ENCODE peak calls at places on chromosomes 12 and 14, in nine cellular contexts. T is posterior cingulate gyrus, G is Daoy, X is ACHN, D is tibial artery, N is MCF 10A, B is IMR-90, A is T1000, Z is NCI-H748 treated with DMSO at 0.1 percent for 48 hours. R is an unnamed sample.

GRCh38 chr14:36271939-36272907 is 48.2 kb downstream of the MBIP start:
- DNase-seq in T (peak), G (peak), X (peak), D (no peak), N (no peak), B (peak), A (no peak), Z (no peak), R (no peak)

GRCh38 chr12:103877934-103878510 is 37.0 kb upstream of the NT5DC3 start:
- DNase-seq in T (peak), G (peak), X (peak), D (no peak), N (peak), B (peak), A (peak), Z (peak), R (peak)

GRCh38 chr14:31960039-31960438 is 117.1 kb upstream of the ARHGAP5 start:
- DNase-seq in T (no peak), G (no peak), X (no peak), D (no peak), N (no peak), B (no peak), A (no peak), Z (no peak), R (no peak)

GRCh38 chr12:5776091-5776490 is 169.0 kb downstream of the ANO2 start:
- DNase-seq in T (no peak), G (no peak), X (no peak), D (no peak), N (no peak), B (no peak), A (no peak), Z (no peak), R (no peak)

GRCh38 chr12:46153267-46153872 is 115.5 kb downstream of the SLC38A1 start:
- DNase-seq in T (no peak), G (no peak), X (peak), D (no peak), N (peak), B (peak), A (no peak), Z (no peak), R (no peak)

GRCh38 chr14:49550284-49551184 is 35.6 kb downstream of the RPS29 start:
- DNase-seq in T (no peak), G (no peak), X (peak), D (no peak), N (no peak), B (peak), A (no peak), Z (peak), R (no peak)

GRCh38 chr14:64755661-64756265 is 51.5 kb downstream of the PLEKHG3 start:
- DNase-seq in T (no peak), G (peak), X (no peak), D (no peak), N (peak), B (peak), A (no peak), Z (no peak), R (peak)

GRCh38 chr14:69170848-69171247 is 17.9 kb upstream of the DCAF5 start:
- DNase-seq in T (no peak), G (no peak), X (no peak), D (no peak), N (peak), B (peak), A (no peak), Z (no peak), R (no peak)

GRCh38 chr12:60947533-60947932 is 1312.7 kb upstream of the USP15 start:
- DNase-seq in T (no peak), G (no peak), X (no peak), D (no peak), N (peak), B (no peak), A (no peak), Z (no peak), R (no peak)

GRCh38 chr14:92564361-92565039 is 50.9 kb downstream of the RIN3 start:
- DNase-seq in T (no peak), G (no peak), X (no peak), D (no peak), N (no peak), B (no peak), A (no peak), Z (no peak), R (no peak)

GRCh38 chr12:115752913-115753726 is 524.4 kb downstream of the MED13L start:
- DNase-seq in T (peak), G (peak), X (peak), D (no peak), N (peak), B (peak), A (no peak), Z (peak), R (peak)

GRCh38 chr14:60002819-60003492 is 83.0 kb downstream of the LRRC9 start:
- DNase-seq in T (no peak), G (no peak), X (no peak), D (no peak), N (no peak), B (no peak), A (no peak), Z (no peak), R (no peak)

GRCh38 chr12:54463034-54463433 is 10.4 kb downstream of the GTSF1 start:
- DNase-seq in T (no peak), G (no peak), X (no peak), D (peak), N (peak), B (peak), A (no peak), Z (no peak), R (no peak)

GRCh38 chr12:117333331-117334000 is 28.0 kb downstream of the NOS1 start:
- DNase-seq in T (peak), G (no peak), X (no peak), D (no peak), N (no peak), B (no peak), A (no peak), Z (no peak), R (no peak)

GRCh38 chr12:40971911-40972310 is 216.2 kb upstream of the PDZRN4 start:
- DNase-seq in T (no peak), G (no peak), X (no peak), D (no peak), N (no peak), B (peak), A (no peak), Z (no peak), R (no peak)

GRCh38 chr14:103121846-103122577 is 1.2 kb upstream of the TNFAIP2 start:
- DNase-seq in T (no peak), G (peak), X (peak), D (peak), N (peak), B (peak), A (peak), Z (peak), R (no peak)

GRCh38 chr12:98409543-98409942 is 105.8 kb upstream of the TMPO start:
- DNase-seq in T (no peak), G (no peak), X (no peak), D (no peak), N (no peak), B (no peak), A (no peak), Z (no peak), R (no peak)

GRCh38 chr12:17357396-17357795 is 732.6 kb downstream of the RERGL start:
- DNase-seq in T (no peak), G (no peak), X (no peak), D (no peak), N (no peak), B (no peak), A (no peak), Z (no peak), R (no peak)

GRCh38 chr12:188910-189621 is 24.9 kb downstream of the SLC6A12 start:
- DNase-seq in T (peak), G (peak), X (peak), D (no peak), N (no peak), B (peak), A (no peak), Z (peak), R (peak)

GRCh38 chr12:24960222-24960855 is 11.4 kb upstream of the BCAT1 start:
- DNase-seq in T (peak), G (peak), X (peak), D (no peak), N (peak), B (peak), A (no peak), Z (no peak), R (peak)

R was measured in activated CD8-positive, alpha-beta T cell treated with anti-CD3 and anti-CD28 coated beads, Interleukin-2, amount 10 ng/mL, durations not matched to agents 7 days and 5 days.